ENCODE peak calls at places on chromosomes 11 and 22, in seven cellular contexts. X, A, L, S, P, B and H are unnamed samples.

GRCh38 chr11:89181111-89181510 is 3.4 kb downstream of the TYR start:
- DNase-seq in X (no peak), A (no peak), L (no peak), S (no peak), P (peak), B (no peak), H (no peak)

GRCh38 chr11:47376183-47376542 is 2.2 kb downstream of the SPI1 start:
- DNase-seq in X (no peak), A (no peak), L (no peak), S (no peak), P (no peak), B (no peak), H (no peak)

GRCh38 chr11:23778971-23779370 is 717.9 kb upstream of the LUZP2 start:
- DNase-seq in X (no peak), A (no peak), L (no peak), S (no peak), P (no peak), B (no peak), H (no peak)

GRCh38 chr11:86809561-86809960 is 9.2 kb downstream of the PRSS23 start:
- DNase-seq in X (no peak), A (no peak), L (no peak), S (no peak), P (no peak), B (no peak), H (peak)

GRCh38 chr22:29004647-29005371 is 56.8 kb downstream of the C22orf31 start:
- DNase-seq in X (no peak), A (peak), L (peak), S (peak), P (peak), B (no peak), H (no peak)

GRCh38 chr11:40338739-40339138 is 1120.7 kb downstream of the LRRC4C start:
- DNase-seq in X (no peak), A (no peak), L (no peak), S (no peak), P (no peak), B (no peak), H (no peak)

GRCh38 chr11:17649696-17650600 is 69.4 kb upstream of the MYOD1 start:
- DNase-seq in X (no peak), A (no peak), L (no peak), S (no peak), P (no peak), B (no peak), H (no peak)

GRCh38 chr11:108620958-108621772 is 27.6 kb upstream of the EXPH5 start:
- DNase-seq in X (no peak), A (no peak), L (no peak), S (no peak), P (no peak), B (no peak), H (no peak)

GRCh38 chr22:19057539-19057938 is 64.7 kb downstream of the DGCR2 start:
- DNase-seq in X (peak), A (no peak), L (peak), S (peak), P (no peak), B (no peak), H (no peak)

GRCh38 chr11:94782446-94782845 is 14.3 kb downstream of the AMOTL1 start:
- DNase-seq in X (no peak), A (no peak), L (no peak), S (no peak), P (no peak), B (no peak), H (no peak)

GRCh38 chr11:3775761-3776406 is 21.5 kb downstream of the NUP98 start:
- DNase-seq in X (no peak), A (no peak), L (no peak), S (no peak), P (no peak), B (no peak), H (no peak)
- TF ChIP-seq CTCF in X (no peak), A (no peak), L (no peak), S (no peak), P (no peak), B (no peak), H (no peak)

DNA sequence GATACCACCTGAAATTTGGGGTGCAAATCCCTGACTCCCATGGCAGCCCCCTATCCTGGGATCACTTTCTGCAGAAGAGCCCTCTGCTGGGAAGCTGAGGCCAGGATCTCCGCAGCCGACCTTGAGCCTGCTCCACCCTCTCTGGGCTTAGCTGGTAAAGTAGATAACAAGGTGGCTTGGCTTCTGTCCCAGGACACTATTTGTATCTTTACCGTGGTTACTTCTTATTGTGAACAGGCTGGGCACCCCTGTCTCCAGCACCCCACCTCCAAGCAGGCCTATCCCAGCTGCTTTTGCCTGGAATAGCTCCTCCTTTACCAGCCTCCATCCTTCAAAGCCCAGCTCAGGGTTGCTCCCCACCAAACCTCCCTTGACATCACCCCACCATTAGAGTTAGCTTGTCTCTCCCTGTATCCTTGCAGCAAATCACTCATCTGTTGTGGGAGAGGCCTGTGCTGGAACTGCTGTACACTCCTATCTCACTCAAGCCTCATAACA is 35.2 kb upstream of the P2RY2 start:
- DNase-seq in X (no peak), A (no peak), L (peak), S (peak), P (no peak), B (no peak), H (no peak)
- TF ChIP-seq CTCF in X (no peak), A (peak), L (no peak), S (no peak), P (no peak), B (no peak), H (no peak)

GRCh38 chr22:22461111-22461510 is 47.4 kb downstream of the ZNF280B start:
- DNase-seq in X (no peak), A (no peak), L (no peak), S (no peak), P (no peak), B (no peak), H (no peak)
- TF ChIP-seq CTCF in X (no peak), A (no peak), L (no peak), S (no peak), P (peak), B (no peak), H (no peak)

GRCh38 chr11:6300325-6300724 is 20.0 kb downstream of the CAVIN3 start:
- DNase-seq in X (no peak), A (no peak), L (no peak), S (no peak), P (no peak), B (no peak), H (no peak)

GRCh38 chr11:6303657-6304056 is 16.6 kb downstream of the CAVIN3 start:
- DNase-seq in X (no peak), A (peak), L (no peak), S (no peak), P (no peak), B (no peak), H (no peak)

GRCh38 chr11:6298605-6299004 is 21.7 kb downstream of the CAVIN3 start:
- DNase-seq in X (no peak), A (peak), L (peak), S (peak), P (peak), B (no peak), H (no peak)

GRCh38 chr11:6301096-6301495 is 19.2 kb downstream of the CAVIN3 start:
- DNase-seq in X (no peak), A (no peak), L (no peak), S (no peak), P (no peak), B (no peak), H (no peak)

DNA sequence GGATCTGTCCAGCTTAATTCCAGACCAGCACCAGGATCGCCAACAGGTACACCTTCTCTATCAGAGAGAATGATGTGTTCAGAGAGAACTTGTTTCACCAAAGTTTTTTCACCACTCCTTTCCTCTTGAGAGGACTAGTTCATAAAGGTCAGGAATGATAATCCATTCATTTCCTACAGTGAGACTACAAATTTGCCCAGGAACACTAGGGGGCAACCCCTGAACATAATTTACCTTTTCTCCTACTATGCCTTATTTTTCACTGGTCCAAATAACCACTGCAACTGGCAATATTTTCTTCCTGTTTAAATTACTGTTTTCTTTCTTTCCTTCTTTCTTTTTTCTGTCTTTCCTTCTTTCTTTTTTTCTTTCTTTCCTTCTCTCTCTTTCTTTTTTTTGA is 22.5 kb downstream of the CAVIN3 start:
- DNase-seq in X (no peak), A (no peak), L (no peak), S (no peak), P (no peak), B (no peak), H (no peak)
- TF ChIP-seq CTCF in X (no peak), A (peak), L (peak), S (no peak), P (no peak), B (peak), H (peak)

GRCh38 chr11:62151737-62152102 is 27.9 kb downstream of the INCENP start:
- DNase-seq in X (no peak), A (no peak), L (no peak), S (peak), P (no peak), B (no peak), H (no peak)

GRCh38 chr11:62150887-62151736 is 27.3 kb downstream of the INCENP start:
- DNase-seq in X (no peak), A (no peak), L (no peak), S (peak), P (no peak), B (no peak), H (no peak)

GRCh38 chr11:62153617-62154016 is 29.8 kb downstream of the INCENP start:
- DNase-seq in X (no peak), A (no peak), L (no peak), S (no peak), P (no peak), B (no peak), H (no peak)

GRCh38 chr11:62153087-62153395 is 29.2 kb downstream of the INCENP start:
- DNase-seq in X (no peak), A (no peak), L (no peak), S (no peak), P (no peak), B (no peak), H (no peak)

GRCh38 chr11:62152245-62153086 is 28.7 kb downstream of the INCENP start:
- DNase-seq in X (no peak), A (no peak), L (no peak), S (peak), P (no peak), B (no peak), H (no peak)
- TF ChIP-seq CTCF in X (no peak), A (no peak), L (no peak), S (no peak), P (no peak), B (no peak), H (no peak)

GRCh38 chr11:106344392-106344791 is 266.9 kb downstream of the AASDHPPT start:
- DNase-seq in X (no peak), A (no peak), L (no peak), S (no peak), P (no peak), B (no peak), H (no peak)
- TF ChIP-seq CTCF in X (no peak), A (no peak), L (no peak), S (no peak), P (no peak), B (no peak), H (no peak)